ENCODE peak calls at places on chromosomes 16 and 17, in ten cellular contexts. One of them, this sample, is unnamed.

GRCh38 chr17:38748329-38749221 is at the start of gene PCGF2:
- DNase-seq in OCI-LY7: peak
- DNase-seq in Calu3: peak
- DNase-seq in lower leg skin: peak
- DNase-seq in nephron progenitor cell: peak
- DNase-seq in PC-3: peak
- DNase-seq in neural progenitor cell: peak
- DNase-seq in HFFc6: peak
- DNase-seq in neural crest cell: peak
- DNase-seq in A549: peak
- DNase-seq in this sample: peak

GRCh38 chr17:83183951-83184506 is 104.6 kb downstream of the METRNL start:
- DNase-seq in neural progenitor cell: no peak
- DNase-seq in nephron progenitor cell: peak
- DNase-seq in A549: no peak
- DNase-seq in Calu3: no peak
- DNase-seq in PC-3: no peak
- DNase-seq in lower leg skin: peak
- DNase-seq in OCI-LY7: no peak
- DNase-seq in HFFc6: no peak
- DNase-seq in neural crest cell: no peak
- DNase-seq in this sample: no peak

GRCh38 chr17:48513097-48513496 is 17.7 kb downstream of the HOXB1 start:
- DNase-seq in lower leg skin: no peak
- DNase-seq in OCI-LY7: no peak
- DNase-seq in Calu3: no peak
- DNase-seq in neural crest cell: no peak
- DNase-seq in neural progenitor cell: no peak
- DNase-seq in nephron progenitor cell: no peak
- DNase-seq in A549: no peak
- DNase-seq in HFFc6: no peak
- DNase-seq in PC-3: no peak
- DNase-seq in this sample: peak

GRCh38 chr16:71520550-71520949 is 5.7 kb upstream of the CHST4 start:
- DNase-seq in neural progenitor cell: no peak
- DNase-seq in lower leg skin: no peak
- DNase-seq in neural crest cell: no peak
- DNase-seq in PC-3: peak
- DNase-seq in nephron progenitor cell: no peak
- DNase-seq in HFFc6: no peak
- DNase-seq in A549: no peak
- DNase-seq in Calu3: no peak
- DNase-seq in OCI-LY7: no peak
- DNase-seq in this sample: no peak

GRCh38 chr16:78786635-78787034 is 687.2 kb downstream of the WWOX start:
- DNase-seq in PC-3: no peak
- DNase-seq in A549: no peak
- DNase-seq in HFFc6: no peak
- DNase-seq in OCI-LY7: no peak
- DNase-seq in neural crest cell: no peak
- DNase-seq in neural progenitor cell: no peak
- DNase-seq in nephron progenitor cell: no peak
- DNase-seq in Calu3: no peak
- DNase-seq in lower leg skin: no peak
- DNase-seq in this sample: no peak

GRCh38 chr17:4679652-4680051 is 24.3 kb downstream of the PELP1 start:
- DNase-seq in OCI-LY7: no peak
- DNase-seq in nephron progenitor cell: no peak
- DNase-seq in neural crest cell: no peak
- DNase-seq in Calu3: peak
- DNase-seq in lower leg skin: no peak
- DNase-seq in A549: peak
- DNase-seq in neural progenitor cell: no peak
- DNase-seq in PC-3: peak
- DNase-seq in HFFc6: peak
- DNase-seq in this sample: no peak

GRCh38 chr17:44905006-44906000 is 6.1 kb upstream of the EFTUD2 start:
- DNase-seq in nephron progenitor cell: no peak
- DNase-seq in OCI-LY7: no peak
- DNase-seq in A549: no peak
- DNase-seq in Calu3: no peak
- DNase-seq in HFFc6: no peak
- DNase-seq in neural crest cell: no peak
- DNase-seq in PC-3: no peak
- DNase-seq in lower leg skin: no peak
- DNase-seq in neural progenitor cell: no peak
- DNase-seq in this sample: no peak

GRCh38 chr16:80924372-80924978 is 82.2 kb downstream of the CMC2 start:
- DNase-seq in A549: peak
- DNase-seq in nephron progenitor cell: peak
- DNase-seq in neural progenitor cell: peak
- DNase-seq in PC-3: peak
- DNase-seq in Calu3: peak
- DNase-seq in HFFc6: peak
- DNase-seq in lower leg skin: no peak
- DNase-seq in OCI-LY7: peak
- DNase-seq in neural crest cell: peak
- DNase-seq in this sample: peak

GRCh38 chr16:54985156-54985555 is 54.5 kb downstream of the IRX5 start:
- DNase-seq in PC-3: no peak
- DNase-seq in OCI-LY7: no peak
- DNase-seq in HFFc6: no peak
- DNase-seq in nephron progenitor cell: no peak
- DNase-seq in lower leg skin: no peak
- DNase-seq in neural crest cell: no peak
- DNase-seq in A549: no peak
- DNase-seq in neural progenitor cell: no peak
- DNase-seq in Calu3: no peak
- DNase-seq in this sample: no peak

GRCh38 chr17:79106958-79107357 is 32.3 kb downstream of the ENGASE start:
- DNase-seq in OCI-LY7: no peak
- DNase-seq in A549: no peak
- DNase-seq in Calu3: no peak
- DNase-seq in neural progenitor cell: no peak
- DNase-seq in HFFc6: no peak
- DNase-seq in PC-3: no peak
- DNase-seq in nephron progenitor cell: no peak
- DNase-seq in neural crest cell: no peak
- DNase-seq in lower leg skin: no peak
- DNase-seq in this sample: no peak

GRCh38 chr17:17605747-17606083 is 14.2 kb upstream of the PEMT start:
- DNase-seq in OCI-LY7: no peak
- DNase-seq in HFFc6: peak
- DNase-seq in A549: no peak
- DNase-seq in neural progenitor cell: no peak
- DNase-seq in PC-3: no peak
- DNase-seq in nephron progenitor cell: no peak
- DNase-seq in lower leg skin: no peak
- DNase-seq in neural crest cell: no peak
- DNase-seq in Calu3: no peak
- DNase-seq in this sample: no peak

GRCh38 chr17:1865252-1866037 is 35.6 kb downstream of the RPA1 start:
- DNase-seq in nephron progenitor cell: no peak
- DNase-seq in HFFc6: peak
- DNase-seq in neural crest cell: no peak
- DNase-seq in Calu3: peak
- DNase-seq in A549: peak
- DNase-seq in lower leg skin: no peak
- DNase-seq in OCI-LY7: peak
- DNase-seq in neural progenitor cell: no peak
- DNase-seq in PC-3: peak
- DNase-seq in this sample: peak

GRCh38 chr17:44599298-44600175 is 42.3 kb downstream of the FZD2 start:
- DNase-seq in nephron progenitor cell: peak
- DNase-seq in neural progenitor cell: peak
- DNase-seq in HFFc6: peak
- DNase-seq in A549: peak
- DNase-seq in neural crest cell: no peak
- DNase-seq in lower leg skin: no peak
- DNase-seq in OCI-LY7: no peak
- DNase-seq in PC-3: peak
- DNase-seq in Calu3: peak
- DNase-seq in this sample: no peak

GRCh38 chr17:608911-609882 is 105.4 kb downstream of the VPS53 start:
- DNase-seq in HFFc6: peak
- DNase-seq in neural crest cell: no peak
- DNase-seq in Calu3: no peak
- DNase-seq in OCI-LY7: no peak
- DNase-seq in lower leg skin: no peak
- DNase-seq in A549: no peak
- DNase-seq in neural progenitor cell: no peak
- DNase-seq in PC-3: no peak
- DNase-seq in nephron progenitor cell: no peak
- DNase-seq in this sample: no peak

GRCh38 chr16:81181013-81181720 is 57.3 kb upstream of the BCO1 start:
- DNase-seq in HFFc6: peak
- DNase-seq in Calu3: peak
- DNase-seq in nephron progenitor cell: peak
- DNase-seq in PC-3: peak
- DNase-seq in neural crest cell: peak
- DNase-seq in A549: peak
- DNase-seq in lower leg skin: peak
- DNase-seq in neural progenitor cell: peak
- DNase-seq in OCI-LY7: no peak
- DNase-seq in this sample: no peak

GRCh38 chr17:68860941-68861340 is 94.3 kb downstream of the ABCA8 start:
- DNase-seq in PC-3: no peak
- DNase-seq in neural crest cell: no peak
- DNase-seq in HFFc6: no peak
- DNase-seq in neural progenitor cell: no peak
- DNase-seq in lower leg skin: no peak
- DNase-seq in nephron progenitor cell: no peak
- DNase-seq in OCI-LY7: no peak
- DNase-seq in A549: no peak
- DNase-seq in Calu3: no peak
- DNase-seq in this sample: no peak

GRCh38 chr17:81907219-81908145 is 3.7 kb downstream of the PCYT2 start:
- DNase-seq in HFFc6: no peak
- DNase-seq in OCI-LY7: no peak
- DNase-seq in neural progenitor cell: no peak
- DNase-seq in A549: no peak
- DNase-seq in lower leg skin: no peak
- DNase-seq in PC-3: no peak
- DNase-seq in Calu3: no peak
- DNase-seq in neural crest cell: no peak
- DNase-seq in nephron progenitor cell: no peak
- DNase-seq in this sample: no peak
- TF ChIP-seq CTCF in HFFc6: peak
- TF ChIP-seq CTCF in OCI-LY7: peak
- TF ChIP-seq CTCF in neural progenitor cell: peak
- TF ChIP-seq CTCF in A549: no peak
- TF ChIP-seq CTCF in lower leg skin: no peak
- TF ChIP-seq CTCF in PC-3: peak
- TF ChIP-seq CTCF in Calu3: no peak
- TF ChIP-seq CTCF in neural crest cell: no peak
- TF ChIP-seq CTCF in nephron progenitor cell: no peak
- TF ChIP-seq CTCF in this sample: no peak

GRCh38 chr17:33038740-33039139 is 47.1 kb downstream of the SPACA3 start:
- DNase-seq in OCI-LY7: peak
- DNase-seq in PC-3: peak
- DNase-seq in HFFc6: no peak
- DNase-seq in A549: peak
- DNase-seq in neural crest cell: peak
- DNase-seq in lower leg skin: no peak
- DNase-seq in neural progenitor cell: peak
- DNase-seq in Calu3: peak
- DNase-seq in nephron progenitor cell: peak
- DNase-seq in this sample: peak
- TF ChIP-seq CTCF in OCI-LY7: peak
- TF ChIP-seq CTCF in PC-3: peak
- TF ChIP-seq CTCF in HFFc6: peak
- TF ChIP-seq CTCF in A549: peak
- TF ChIP-seq CTCF in neural crest cell: peak
- TF ChIP-seq CTCF in lower leg skin: no peak
- TF ChIP-seq CTCF in neural progenitor cell: peak
- TF ChIP-seq CTCF in Calu3: no peak
- TF ChIP-seq CTCF in nephron progenitor cell: peak
- TF ChIP-seq CTCF in this sample: peak

DNA sequence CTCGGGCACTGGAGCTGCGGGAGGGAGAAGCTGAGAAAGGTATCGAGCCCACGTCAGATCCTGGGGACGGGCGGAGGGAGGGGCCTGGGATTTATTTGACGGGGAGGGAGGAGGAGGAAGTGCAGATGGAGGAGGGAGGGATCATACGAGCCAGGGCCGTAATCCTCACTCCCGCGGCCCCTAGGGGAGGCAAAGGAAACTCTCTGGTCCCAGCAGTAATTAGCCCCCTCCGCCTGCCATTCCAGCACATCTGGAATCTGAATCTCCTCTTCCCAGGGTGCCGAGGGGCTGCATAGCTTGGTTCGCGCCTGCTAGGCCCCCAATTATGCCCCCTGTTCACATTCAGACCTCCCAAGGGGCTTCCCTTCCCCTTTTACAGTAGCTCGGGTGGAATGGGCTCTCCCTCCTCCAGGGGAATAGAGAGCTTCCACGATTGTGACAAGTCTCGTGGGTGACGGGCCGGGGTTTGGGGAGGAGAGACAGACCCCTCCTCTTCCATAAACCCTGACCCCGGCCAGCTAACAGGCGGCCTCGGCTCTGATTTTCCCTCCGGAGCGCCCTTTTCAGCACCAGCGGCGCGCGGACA is at the start of gene SEZ6L2:
- DNase-seq in HFFc6: peak
- DNase-seq in OCI-LY7: no peak
- DNase-seq in neural crest cell: peak
- DNase-seq in A549: peak
- DNase-seq in nephron progenitor cell: peak
- DNase-seq in neural progenitor cell: peak
- DNase-seq in PC-3: peak
- DNase-seq in Calu3: peak
- DNase-seq in lower leg skin: no peak
- DNase-seq in this sample: peak
- TF ChIP-seq CTCF in HFFc6: peak
- TF ChIP-seq CTCF in OCI-LY7: no peak
- TF ChIP-seq CTCF in neural crest cell: peak
- TF ChIP-seq CTCF in A549: no peak
- TF ChIP-seq CTCF in nephron progenitor cell: no peak
- TF ChIP-seq CTCF in neural progenitor cell: peak
- TF ChIP-seq CTCF in PC-3: peak
- TF ChIP-seq CTCF in Calu3: peak
- TF ChIP-seq CTCF in lower leg skin: no peak
- TF ChIP-seq CTCF in this sample: no peak

GRCh38 chr17:42221886-42222745 is 27.8 kb upstream of the GHDC start:
- DNase-seq in neural progenitor cell: peak
- DNase-seq in OCI-LY7: peak
- DNase-seq in Calu3: peak
- DNase-seq in PC-3: no peak
- DNase-seq in A549: peak
- DNase-seq in nephron progenitor cell: peak
- DNase-seq in lower leg skin: no peak
- DNase-seq in neural crest cell: peak
- DNase-seq in HFFc6: peak
- DNase-seq in this sample: peak
- TF ChIP-seq CTCF in neural progenitor cell: peak
- TF ChIP-seq CTCF in OCI-LY7: peak
- TF ChIP-seq CTCF in Calu3: peak
- TF ChIP-seq CTCF in PC-3: no peak
- TF ChIP-seq CTCF in A549: peak
- TF ChIP-seq CTCF in nephron progenitor cell: peak
- TF ChIP-seq CTCF in lower leg skin: no peak
- TF ChIP-seq CTCF in neural crest cell: peak
- TF ChIP-seq CTCF in HFFc6: peak
- TF ChIP-seq CTCF in this sample: peak